ENCODE peak calls at places on chromosomes 1 and 21, in seven cellular contexts. B is pancreas; R is suprapubic skin; S is H9; I is WERI-Rb-1; G is left ventricle myocardium inferior; P is CD8-positive, alpha-beta T cell. O is an unnamed sample.

GRCh38 chr21:33954395-33954794 is 38.8 kb upstream of the ATP5PO start:
- DNase-seq in S (no peak), G (no peak), P (no peak), I (no peak), B (no peak), R (no peak), O (no peak)

GRCh38 chr1:32521165-32521564 is 18.1 kb upstream of the ZBTB8A start:
- DNase-seq in S (peak; percentile 43), P (no peak), R (no peak), I (no peak), G (no peak), B (no peak), O (no peak)

GRCh38 chr1:115706774-115707425 is 61.6 kb downstream of the CASQ2 start:
- DNase-seq in S (peak; percentile 57), I (no peak), B (no peak), G (no peak), P (no peak), R (no peak), O (no peak)

GRCh38 chr1:177206831-177207230 is 36.1 kb downstream of the BRINP2 start:
- DNase-seq in I (no peak), B (no peak), R (no peak), S (no peak), P (no peak), G (no peak), O (no peak)

GRCh38 chr1:3495776-3496745 is 41.6 kb downstream of the ARHGEF16 start:
- DNase-seq in R (no peak), G (no peak), B (no peak), S (no peak), P (no peak), I (no peak), O (no peak)

GRCh38 chr1:239212841-239213240 is 173.5 kb upstream of the CHRM3 start:
- DNase-seq in P (no peak), I (no peak), S (no peak), B (peak; percentile 78), G (no peak), R (no peak), O (no peak)

GRCh38 chr1:220592714-220593113 is 64.8 kb downstream of the MARK1 start:
- DNase-seq in S (no peak), G (no peak), B (no peak), P (no peak), R (no peak), I (no peak), O (no peak)

GRCh38 chr1:6011161-6011945 is 19.1 kb upstream of the NPHP4 start:
- DNase-seq in S (no peak), I (no peak), P (no peak), G (no peak), B (no peak), R (no peak), O (no peak)

GRCh38 chr1:95058974-95059373 is 13.8 kb downstream of the ALG14 start:
- DNase-seq in S (no peak), B (no peak), R (no peak), P (no peak), I (no peak), G (no peak), O (no peak)

GRCh38 chr1:2256430-2257244 is 28.5 kb downstream of the SKI start:
- DNase-seq in B (no peak), R (no peak), S (peak; percentile 31), I (no peak), P (no peak), G (no peak), O (no peak)

GRCh38 chr1:2253797-2254480 is 25.8 kb downstream of the SKI start:
- DNase-seq in B (no peak), I (no peak), P (no peak), R (no peak), G (no peak), S (no peak), O (no peak)

GRCh38 chr1:2255047-2255419 is 26.9 kb downstream of the SKI start:
- DNase-seq in B (no peak), I (no peak), P (no peak), S (no peak), G (no peak), R (no peak), O (no peak)

GRCh38 chr1:2257245-2257627 is 29.1 kb downstream of the SKI start:
- DNase-seq in R (no peak), B (no peak), P (no peak), S (peak; percentile 65), G (peak; percentile 57), I (no peak), O (no peak)

GRCh38 chr1:2255420-2256369 is 27.6 kb downstream of the SKI start:
- DNase-seq in G (no peak), I (no peak), S (peak; percentile 41), B (no peak), P (peak; percentile 60), R (no peak), O (no peak)
- H3K27ac ChIP-seq in G (peak overlapping the region; percentile 82), I (no peak overlapping the region), S (peak overlapping the region; percentile 42), B (peak overlapping the region; percentile 52), P (peak overlapping the region; percentile 97), R (peak overlapping the region; percentile 83), O (peak overlapping the region; percentile 66)

GRCh38 chr1:168455764-168456163 is 88.0 kb downstream of the XCL2 start:
- DNase-seq in G (no peak), B (no peak), R (no peak), P (no peak), S (no peak), I (no peak), O (no peak)
- H3K27ac ChIP-seq in G (no peak overlapping the region), B (no peak overlapping the region), R (no peak overlapping the region), P (no peak overlapping the region), S (no peak overlapping the region), I (no peak overlapping the region), O (no peak overlapping the region)

DNA sequence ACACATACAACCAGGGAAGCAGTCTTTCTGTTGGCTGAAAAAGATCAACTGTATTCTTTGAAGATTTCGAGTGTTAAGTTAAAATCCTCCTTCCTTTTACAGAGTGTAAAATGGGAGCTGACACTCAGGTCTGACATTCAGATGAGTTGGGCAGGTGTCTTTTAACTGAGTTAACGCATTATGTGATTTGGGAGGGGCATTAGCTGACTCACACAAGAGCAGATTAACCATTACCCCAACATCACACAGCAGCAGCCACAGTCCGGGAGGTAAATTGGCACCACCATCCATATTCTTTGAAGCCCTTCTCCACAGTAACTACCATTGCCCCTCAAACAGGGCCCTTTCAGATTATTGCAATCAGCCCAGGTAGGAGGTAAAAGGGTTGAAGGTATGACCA is 15.8 kb upstream of the JAK1 start:
- DNase-seq in B (peak; percentile 37), I (no peak), P (no peak), S (no peak), G (no peak), R (no peak), O (no peak)
- H3K27ac ChIP-seq in B (no peak overlapping the region), I (no peak overlapping the region), P (no peak overlapping the region), S (no peak overlapping the region), G (no peak overlapping the region), R (no peak overlapping the region), O (no peak overlapping the region)

GRCh38 chr21:44918581-44919033 is 2.1 kb downstream of the ITGB2 start:
- DNase-seq in R (no peak), I (no peak), P (no peak), S (no peak), B (no peak), G (no peak), O (no peak)

GRCh38 chr21:44918107-44918470 is 2.6 kb downstream of the ITGB2 start:
- DNase-seq in S (no peak), P (no peak), G (no peak), B (no peak), R (no peak), I (no peak), O (no peak)

GRCh38 chr21:44919111-44919912 is 1.4 kb downstream of the ITGB2 start:
- DNase-seq in I (no peak), G (peak; percentile 22), P (no peak), S (no peak), R (no peak), B (no peak), O (no peak)

GRCh38 chr21:44917446-44918106 is 3.1 kb downstream of the ITGB2 start:
- DNase-seq in B (no peak), P (no peak), I (no peak), G (peak; percentile 12), S (no peak), R (no peak), O (no peak)

GRCh38 chr21:44916965-44917364 is 3.7 kb downstream of the ITGB2 start:
- DNase-seq in R (no peak), I (no peak), S (no peak), P (no peak), G (no peak), B (no peak), O (no peak)
- H3K27ac ChIP-seq in R (no peak overlapping the region), I (no peak overlapping the region), S (no peak overlapping the region), P (no peak overlapping the region), G (no peak overlapping the region), B (no peak overlapping the region), O (no peak overlapping the region)

GRCh38 chr1:113389356-113389952 is 861 bp upstream of the MAGI3 start:
- DNase-seq in I (no peak), P (peak; percentile 11), G (no peak), S (no peak), R (no peak), B (no peak), O (no peak)
- H3K27ac ChIP-seq in I (peak overlapping the region; percentile 96), P (peak overlapping the region; percentile 30), G (peak overlapping the region; percentile 91), S (no peak overlapping the region), R (peak overlapping the region; percentile 88), B (peak overlapping the region; percentile 94), O (peak overlapping the region; percentile 88)

GRCh38 chr1:39178541-39179431 is 25.7 kb upstream of the MACF1 start:
- DNase-seq in P (no peak), G (no peak), B (peak; percentile 44), R (no peak), S (no peak), I (no peak), O (no peak)

GRCh38 chr1:39173995-39174380 is 30.5 kb upstream of the MACF1 start:
- DNase-seq in R (no peak), I (no peak), B (no peak), P (no peak), G (no peak), S (no peak), O (no peak)

GRCh38 chr1:39181311-39181710 is 23.2 kb upstream of the MACF1 start:
- DNase-seq in R (no peak), I (no peak), G (no peak), B (no peak), P (no peak), S (no peak), O (no peak)

GRCh38 chr1:39174400-39175081 is 30.0 kb upstream of the MACF1 start:
- DNase-seq in P (no peak), R (no peak), G (no peak), I (no peak), S (no peak), B (no peak), O (no peak)

DNA sequence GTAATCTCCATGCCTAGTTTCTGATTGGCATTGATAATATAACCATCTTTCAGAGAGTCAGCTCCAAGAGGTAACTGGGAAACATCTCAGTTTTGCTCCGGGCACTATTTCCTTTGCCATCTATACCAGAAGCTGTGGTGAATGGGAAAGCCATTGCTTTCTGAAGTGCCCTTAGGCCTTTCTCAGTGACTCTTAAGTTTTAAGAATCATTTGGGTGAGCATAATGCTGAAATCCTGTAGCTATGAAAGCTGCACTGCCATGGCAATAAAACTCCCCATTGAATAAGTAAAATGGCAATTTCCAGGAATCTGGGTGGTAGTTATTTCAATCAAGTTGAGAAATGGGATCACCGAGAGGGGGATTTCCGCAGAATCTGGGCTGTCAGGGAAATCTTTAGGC is 26.9 kb upstream of the MACF1 start:
- DNase-seq in G (no peak), S (no peak), B (no peak), I (no peak), R (no peak), P (no peak), O (no peak)
- H3K27ac ChIP-seq in G (no peak overlapping the region), S (no peak overlapping the region), B (peak overlapping the region; percentile 52), I (no peak overlapping the region), R (no peak overlapping the region), P (no peak overlapping the region), O (no peak overlapping the region)